ENCODE peak calls at places on chromosomes 2 and 18, in seven cellular contexts. U is left ventricle myocardium inferior, W is gastrocnemius medialis, R is A549, K is PC-9, A is pancreas, S is PC-3. N is an unnamed sample. For H3K4me1, the result is how much of the 10 kb centered on the place peaks cover.

GRCh38 chr2:109648041-109648527 is 33.9 kb downstream of the SOWAHC start:
- DNase-seq in U (no peak), W (no peak), R (no peak), K (no peak), A (no peak), S (no peak), N (no peak)

GRCh38 chr2:179850188-179850587 is 11.2 kb downstream of the ZNF385B start:
- DNase-seq in U (no peak), W (no peak), R (peak), K (no peak), A (no peak), S (peak), N (no peak)

GRCh38 chr2:182018218-182018617 is 32.6 kb downstream of the PPP1R1C start:
- DNase-seq in U (no peak), W (no peak), R (no peak), K (peak), A (no peak), S (no peak), N (no peak)

GRCh38 chr2:62856228-62857040 is 150.9 kb downstream of the EHBP1 start:
- DNase-seq in U (peak), W (no peak), R (no peak), K (no peak), A (no peak), S (no peak), N (no peak)

GRCh38 chr2:152395132-152396024 is 60.4 kb downstream of the FMNL2 start:
- DNase-seq in U (no peak), W (no peak), R (no peak), K (no peak), A (no peak), S (no peak), N (no peak)

GRCh38 chr2:149931486-149931885 is 343.9 kb upstream of the MMADHC start:
- DNase-seq in U (no peak), W (no peak), R (no peak), K (no peak), A (no peak), S (no peak), N (no peak)

GRCh38 chr2:197304556-197305011 is 6.0 kb downstream of the ANKRD44 start:
- DNase-seq in U (no peak), W (peak), R (no peak), K (no peak), A (no peak), S (peak), N (no peak)

GRCh38 chr2:171297951-171298350 is 135.8 kb downstream of the METTL8 start:
- DNase-seq in U (no peak), W (no peak), R (no peak), K (no peak), A (no peak), S (no peak), N (no peak)

GRCh38 chr2:226483745-226484619 is 315.6 kb downstream of the IRS1 start:
- DNase-seq in U (no peak), W (no peak), R (peak), K (peak), A (no peak), S (no peak), N (no peak)

GRCh38 chr2:3944071-3944470 is 240.7 kb downstream of the DCDC2C start:
- DNase-seq in U (no peak), W (no peak), R (no peak), K (no peak), A (no peak), S (no peak), N (no peak)

GRCh38 chr18:76491436-76491800 is 3.6 kb downstream of the ZNF516 start:
- DNase-seq in U (peak), W (peak), R (peak), K (peak), A (peak), S (no peak), N (peak)

GRCh38 chr2:232522014-232522854 is 2.0 kb downstream of the PRSS56 start:
- DNase-seq in U (peak), W (no peak), R (peak), K (no peak), A (no peak), S (peak), N (peak)

GRCh38 chr2:238596571-238597551 is 170.1 kb downstream of the ASB1 start:
- DNase-seq in U (peak), W (peak), R (peak), K (peak), A (peak), S (peak), N (no peak)

GRCh38 chr2:174176898-174177297 is 71.4 kb downstream of the OLA1 start:
- DNase-seq in U (no peak), W (no peak), R (no peak), K (peak), A (no peak), S (peak), N (no peak)

GRCh38 chr18:28175930-28176673 is 828 bp downstream of the CDH2 start:
- DNase-seq in U (peak), W (no peak), R (peak), K (no peak), A (no peak), S (peak), N (peak)

GRCh38 chr18:28176674-28176932 is 327 bp downstream of the CDH2 start:
- DNase-seq in U (no peak), W (no peak), R (no peak), K (no peak), A (no peak), S (peak), N (no peak)

GRCh38 chr18:28175047-28175929 is 1.6 kb downstream of the CDH2 start:
- DNase-seq in U (peak), W (no peak), R (peak), K (no peak), A (no peak), S (peak), N (peak)

GRCh38 chr18:28171837-28172236 is 5.1 kb downstream of the CDH2 start:
- DNase-seq in U (no peak), W (no peak), R (no peak), K (no peak), A (no peak), S (no peak), N (no peak)

DNA sequence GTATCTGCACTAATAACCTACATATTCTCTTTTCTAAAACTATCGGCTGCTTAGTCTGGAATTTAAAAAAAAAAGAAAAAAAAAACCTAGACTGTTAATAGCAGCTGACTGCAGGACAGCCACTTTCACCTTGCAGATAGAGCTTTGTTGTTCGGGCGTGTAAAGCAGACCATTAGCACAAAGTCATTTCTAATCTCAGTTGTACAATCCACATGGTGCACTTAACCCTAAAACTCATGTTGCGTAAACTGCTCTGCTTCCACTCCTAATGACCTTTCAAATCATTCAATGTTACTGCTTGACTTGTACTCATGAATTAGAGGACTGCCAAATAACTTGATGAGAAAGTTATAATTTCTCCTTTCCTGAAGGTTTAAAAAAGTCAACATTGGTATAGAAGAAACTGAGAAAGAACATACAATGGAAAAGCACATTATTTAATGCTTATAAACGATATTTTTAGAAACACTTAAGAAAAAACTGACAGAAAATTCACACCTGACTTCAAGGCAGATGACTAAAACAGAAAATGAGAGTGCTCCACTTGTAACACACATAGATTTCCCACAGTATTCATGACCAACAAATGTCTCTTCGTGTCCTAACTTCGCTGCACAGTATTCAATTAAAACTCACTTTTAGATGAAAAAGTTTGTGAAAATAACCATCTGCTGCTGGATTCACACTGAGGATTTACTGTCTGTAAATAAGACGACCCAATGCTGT is 2.6 kb downstream of the CDH2 start:
- DNase-seq in U (no peak), W (no peak), R (no peak), K (no peak), A (no peak), S (no peak), N (no peak)
- H3K27ac ChIP-seq in U (peak), W (no peak), R (no peak), K (no peak), A (no peak), S (no peak), N (peak)

GRCh38 chr2:38600242-38600891 is 2.4 kb downstream of the HNRNPLL start:
- DNase-seq in U (no peak), W (no peak), R (no peak), K (no peak), A (no peak), S (peak), N (peak)

GRCh38 chr2:38598991-38599295 is 3.8 kb downstream of the HNRNPLL start:
- DNase-seq in U (no peak), W (no peak), R (no peak), K (no peak), A (no peak), S (peak), N (no peak)

GRCh38 chr2:38601061-38601460 is 1.7 kb downstream of the HNRNPLL start:
- DNase-seq in U (no peak), W (no peak), R (no peak), K (no peak), A (no peak), S (peak), N (no peak)

GRCh38 chr2:38598200-38598990 is 4.3 kb downstream of the HNRNPLL start:
- DNase-seq in U (no peak), W (no peak), R (no peak), K (no peak), A (no peak), S (no peak), N (no peak)

DNA sequence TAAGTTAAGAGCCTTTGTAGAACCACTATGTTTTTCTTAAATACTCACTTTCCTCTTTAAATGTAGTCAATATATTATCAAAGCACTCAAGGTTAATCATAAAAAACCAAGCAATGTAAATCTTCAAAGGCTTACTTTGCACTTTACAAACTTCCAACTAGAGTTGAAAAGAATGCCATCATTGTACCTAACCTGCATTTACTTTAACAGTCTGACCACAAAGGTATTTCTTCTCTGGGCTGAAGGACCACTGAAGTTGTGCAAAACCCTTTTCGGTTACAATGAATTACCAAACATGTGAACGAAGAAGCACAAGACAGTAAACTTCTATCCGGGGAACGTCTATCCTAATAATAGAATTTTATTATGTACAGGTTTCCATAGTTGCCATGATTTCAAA is 3.0 kb downstream of the HNRNPLL start:
- DNase-seq in U (no peak), W (no peak), R (no peak), K (no peak), A (no peak), S (peak), N (no peak)
- H3K4me1 ChIP-seq in U (half or more), W (half or more), R (half or more), K (under half), A (under half), S (under half), N (under half)

GRCh38 chr2:105391763-105392662 is 6.8 kb downstream of the FHL2 start:
- DNase-seq in U (no peak), W (no peak), R (no peak), K (peak), A (no peak), S (no peak), N (peak)

GRCh38 chr2:105391058-105391627 is 7.7 kb downstream of the FHL2 start:
- DNase-seq in U (no peak), W (no peak), R (peak), K (peak), A (no peak), S (peak), N (no peak)

GRCh38 chr2:105387225-105387624 is 11.6 kb downstream of the FHL2 start:
- DNase-seq in U (no peak), W (no peak), R (no peak), K (peak), A (no peak), S (peak), N (no peak)

GRCh38 chr2:105390454-105390853 is 8.4 kb downstream of the FHL2 start:
- DNase-seq in U (no peak), W (no peak), R (no peak), K (no peak), A (no peak), S (no peak), N (no peak)

GRCh38 chr2:105388971-105389381 is 9.9 kb downstream of the FHL2 start:
- DNase-seq in U (no peak), W (no peak), R (no peak), K (no peak), A (no peak), S (no peak), N (no peak)
- H3K27ac ChIP-seq in U (peak), W (peak), R (no peak), K (peak), A (no peak), S (no peak), N (peak)

DNA sequence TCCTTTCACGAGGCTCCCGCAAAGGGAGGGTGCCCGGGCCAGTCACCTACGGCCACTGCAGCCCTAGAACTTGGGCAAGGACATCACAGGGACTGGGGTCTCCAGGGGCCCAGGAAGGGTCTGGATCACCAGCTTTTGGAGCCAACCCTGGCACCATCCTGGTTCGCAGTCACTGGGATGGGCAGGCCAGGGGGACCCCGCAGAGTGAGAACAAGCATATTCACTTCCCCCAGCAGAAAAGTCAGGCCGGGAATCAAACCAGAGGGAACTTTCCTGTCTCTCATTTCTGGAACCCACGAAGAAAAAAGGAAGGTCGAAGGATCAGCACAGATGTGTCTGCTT is 15.4 kb downstream of the SMAD7 start:
- DNase-seq in U (no peak), W (no peak), R (no peak), K (no peak), A (no peak), S (no peak), N (no peak)
- H3K4me1 ChIP-seq in U (half or more), W (half or more), R (half or more), K (half or more), A (half or more), S (under half), N (under half)

DNA sequence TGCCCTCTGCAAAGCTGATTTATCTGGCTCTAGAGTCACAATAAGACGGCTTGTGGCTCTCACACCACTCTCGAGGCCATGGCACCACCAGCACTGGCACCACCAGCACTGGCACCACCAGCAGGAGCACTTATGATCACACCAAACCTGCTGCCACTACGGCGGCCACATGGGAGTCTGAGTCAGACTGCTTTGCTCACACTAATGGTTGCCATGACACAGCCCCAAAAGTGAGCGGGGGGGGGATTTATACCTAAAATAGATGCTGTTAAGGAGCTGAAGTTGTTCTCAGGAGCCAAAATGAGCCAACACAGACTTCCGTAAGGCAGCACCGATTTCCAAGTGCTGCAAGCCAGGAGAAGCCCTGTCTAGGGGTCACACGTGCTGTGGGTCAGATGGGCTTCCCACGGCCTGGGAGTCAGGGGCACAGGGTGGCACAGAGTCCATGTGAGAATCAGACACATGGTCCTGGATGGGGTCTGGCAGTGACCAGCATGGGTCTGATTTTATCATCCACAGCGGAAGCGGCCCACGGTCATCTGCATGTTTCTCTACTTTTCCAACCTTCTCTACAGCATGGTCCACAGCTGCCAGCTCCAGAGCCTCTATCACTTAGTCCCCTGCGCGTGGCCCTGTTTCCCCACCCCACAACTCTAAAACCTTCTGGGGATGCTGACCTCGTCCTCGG is 16.7 kb downstream of the DNMT3A start:
- DNase-seq in U (no peak), W (no peak), R (no peak), K (no peak), A (no peak), S (no peak), N (peak)
- H3K27ac ChIP-seq in U (peak), W (peak), R (no peak), K (no peak), A (no peak), S (no peak), N (no peak)

DNA sequence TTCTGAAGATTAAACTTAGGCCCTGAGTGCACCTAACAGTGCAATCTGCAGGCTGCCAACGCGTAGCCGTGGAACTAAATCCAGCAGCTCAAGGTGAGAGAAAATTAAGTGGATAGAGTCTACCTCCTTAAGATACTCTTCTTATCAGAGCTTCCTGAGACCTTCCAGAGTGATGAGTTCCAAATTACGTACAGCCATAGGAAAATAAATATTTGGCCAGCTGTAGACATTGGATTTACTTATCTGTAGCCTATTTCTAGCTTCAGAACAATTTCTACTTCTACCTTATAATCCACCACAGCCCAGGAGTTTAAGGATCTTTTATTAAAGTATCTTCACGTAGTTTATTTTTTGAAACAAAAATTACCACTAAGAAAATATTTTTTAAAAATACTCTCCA is 20.3 kb upstream of the SPTBN1 start:
- DNase-seq in U (no peak), W (no peak), R (no peak), K (no peak), A (no peak), S (no peak), N (no peak)
- H3K4me1 ChIP-seq in U (half or more), W (under half), R (under half), K (under half), A (under half), S (under half), N (under half)

DNA sequence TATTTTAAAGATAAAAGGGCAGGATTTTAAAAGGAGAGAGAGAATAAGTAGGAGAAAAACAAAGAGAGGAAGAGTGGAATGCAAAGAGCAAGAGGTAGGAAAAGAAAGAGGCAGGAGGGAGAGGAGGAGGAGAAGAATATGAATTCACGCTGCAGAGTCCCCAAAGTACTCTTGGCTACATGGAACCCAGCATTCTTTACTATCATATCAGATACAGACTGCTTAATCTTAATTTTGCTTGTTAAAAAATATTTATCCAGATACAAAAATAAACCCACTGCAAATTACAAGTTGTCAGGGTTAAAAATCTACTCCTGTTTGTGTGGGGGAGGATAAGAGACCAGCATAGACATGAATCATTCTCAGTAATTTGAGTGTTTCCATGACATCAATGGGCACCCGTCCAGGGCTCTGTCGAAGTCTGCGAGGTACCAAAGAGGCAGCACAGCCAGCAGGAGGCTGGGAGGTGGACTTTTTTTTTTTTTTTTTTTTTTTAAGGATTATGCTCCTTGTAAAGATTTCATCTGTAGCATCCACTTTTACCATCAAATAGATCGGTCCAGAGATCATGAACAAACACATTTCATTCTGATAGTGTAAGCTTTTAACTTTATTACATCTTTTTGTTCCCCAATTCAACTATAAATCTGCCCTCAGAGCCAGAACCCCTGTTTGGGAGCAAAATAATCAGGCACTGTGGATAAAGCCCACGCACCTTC is 182.2 kb downstream of the TCF4 start:
- DNase-seq in U (peak), W (peak), R (peak), K (peak), A (peak), S (peak), N (peak)
- H3K27ac ChIP-seq in U (peak), W (peak), R (no peak), K (no peak), A (no peak), S (no peak), N (peak)

N was measured in testis.